ENCODE peak calls at places on chromosomes 11 and 22, in six cellular contexts. M is lower leg skin, W is tibial nerve, S is HCT116, Z is body of pancreas, J is heart left ventricle. B is an unnamed sample.

GRCh38 chr11:64356498-64357411 is 2.2 kb upstream of the RPS6KA4 start:
- DNase-seq in M (no peak), W (no peak), S (peak; percentile 80), Z (peak; percentile 63), J (no peak), B (peak; percentile 85)

GRCh38 chr22:32389685-32390084 is 22.4 kb downstream of the RTCB start:
- DNase-seq in M (no peak), W (no peak), S (no peak), Z (no peak), J (no peak), B (no peak)

GRCh38 chr22:48902983-48903650 is 924.6 kb downstream of the BRD1 start:
- DNase-seq in M (no peak), W (no peak), S (no peak), Z (no peak), J (peak; percentile 9), B (no peak)

GRCh38 chr11:3096909-3097395 is 39.7 kb upstream of the CARS1 start:
- DNase-seq in M (no peak), W (no peak), S (no peak), Z (no peak), J (no peak), B (no peak)

GRCh38 chr11:16846305-16846704 is 107.9 kb downstream of the C11orf58 start:
- DNase-seq in M (no peak), W (no peak), S (no peak), Z (no peak), J (no peak), B (no peak)

GRCh38 chr22:49664371-49664881 is 163.2 kb downstream of the BRD1 start:
- DNase-seq in M (no peak), W (no peak), S (no peak), Z (peak; percentile 5), J (no peak), B (no peak)

GRCh38 chr11:1338201-1339065 is 29.0 kb upstream of the TOLLIP start:
- DNase-seq in M (no peak), W (no peak), S (no peak), Z (no peak), J (peak; percentile 24), B (no peak)

GRCh38 chr11:47508595-47509555 is 44.1 kb downstream of the CELF1 start:
- DNase-seq in M (no peak), W (no peak), S (no peak), Z (peak; percentile 47), J (no peak), B (no peak)

GRCh38 chr11:123111465-123111864 is 49.5 kb upstream of the HSPA8 start:
- DNase-seq in M (no peak), W (no peak), S (peak; percentile 47), Z (no peak), J (no peak), B (peak; percentile 15)

GRCh38 chr11:77506857-77507256 is 33.0 kb upstream of the PAK1 start:
- DNase-seq in M (no peak), W (no peak), S (peak; percentile 3), Z (no peak), J (no peak), B (no peak)

GRCh38 chr22:32203181-32204105 is 1.4 kb downstream of the RFPL2 start:
- DNase-seq in M (no peak), W (no peak), S (no peak), Z (no peak), J (no peak), B (no peak)

GRCh38 chr11:114790910-114791309 is 112.6 kb downstream of the NXPE2 start:
- DNase-seq in M (no peak), W (no peak), S (no peak), Z (no peak), J (no peak), B (no peak)

GRCh38 chr11:12003329-12003728 is 5.1 kb downstream of the DKK3 start:
- DNase-seq in M (no peak), W (no peak), S (no peak), Z (no peak), J (no peak), B (no peak)

GRCh38 chr22:46054091-46054877 is 77.3 kb upstream of the WNT7B start:
- DNase-seq in M (peak; percentile 54), W (peak; percentile 58), S (no peak), Z (peak; percentile 62), J (peak; percentile 90), B (no peak)

GRCh38 chr22:45229181-45229580 is 11.5 kb downstream of the KIAA0930 start:
- DNase-seq in M (no peak), W (no peak), S (no peak), Z (no peak), J (no peak), B (no peak)

GRCh38 chr11:122138759-122139594 is 23.0 kb upstream of the BLID start:
- DNase-seq in M (no peak), W (no peak), S (no peak), Z (no peak), J (no peak), B (no peak)

GRCh38 chr11:123194308-123195181 is 503 bp downstream of the CLMP start:
- DNase-seq in M (no peak), W (no peak), S (no peak), Z (no peak), J (no peak), B (no peak)

GRCh38 chr11:16603245-16603644 is 135.2 kb upstream of the C11orf58 start:
- DNase-seq in M (no peak), W (no peak), S (no peak), Z (no peak), J (peak; percentile 50), B (no peak)

GRCh38 chr11:84795698-84796097 is 831.4 kb downstream of the DLG2 start:
- DNase-seq in M (no peak), W (no peak), S (no peak), Z (no peak), J (no peak), B (no peak)

GRCh38 chr11:47659273-47659672 is 16.9 kb upstream of the MTCH2 start:
- DNase-seq in M (no peak), W (no peak), S (no peak), Z (no peak), J (no peak), B (no peak)

GRCh38 chr11:69212121-69213110 is 56.7 kb downstream of the SMIM38 start:
- DNase-seq in M (no peak), W (no peak), S (no peak), Z (peak; percentile 7), J (no peak), B (no peak)

GRCh38 chr11:79088967-79089366 is 351.9 kb downstream of the TENM4 start:
- DNase-seq in M (no peak), W (no peak), S (no peak), Z (no peak), J (no peak), B (no peak)

GRCh38 chr22:40714514-40714966 is 35.3 kb downstream of the MCHR1 start:
- DNase-seq in M (no peak), W (no peak), S (no peak), Z (no peak), J (no peak), B (no peak)

GRCh38 chr11:68003846-68004550 is at the start of gene UNC93B1:
- DNase-seq in M (peak; percentile 86), W (peak; percentile 90), S (peak; percentile 67), Z (peak; percentile 91), J (peak; percentile 96), B (peak; percentile 87)
- TF ChIP-seq POLR2A in M (peak; percentile 11), W (peak; percentile 40), S (no peak), Z (peak; percentile 36), J (no peak), B (peak; percentile 69)

GRCh38 chr22:37686002-37686982 is at the start of gene NOL12:
- DNase-seq in M (peak; percentile 74), W (peak; percentile 43), S (peak; percentile 86), Z (peak; percentile 84), J (peak; percentile 83), B (peak; percentile 57)
- TF ChIP-seq POLR2A in M (no peak), W (no peak), S (peak; percentile 44), Z (no peak), J (no peak), B (no peak)

DNA sequence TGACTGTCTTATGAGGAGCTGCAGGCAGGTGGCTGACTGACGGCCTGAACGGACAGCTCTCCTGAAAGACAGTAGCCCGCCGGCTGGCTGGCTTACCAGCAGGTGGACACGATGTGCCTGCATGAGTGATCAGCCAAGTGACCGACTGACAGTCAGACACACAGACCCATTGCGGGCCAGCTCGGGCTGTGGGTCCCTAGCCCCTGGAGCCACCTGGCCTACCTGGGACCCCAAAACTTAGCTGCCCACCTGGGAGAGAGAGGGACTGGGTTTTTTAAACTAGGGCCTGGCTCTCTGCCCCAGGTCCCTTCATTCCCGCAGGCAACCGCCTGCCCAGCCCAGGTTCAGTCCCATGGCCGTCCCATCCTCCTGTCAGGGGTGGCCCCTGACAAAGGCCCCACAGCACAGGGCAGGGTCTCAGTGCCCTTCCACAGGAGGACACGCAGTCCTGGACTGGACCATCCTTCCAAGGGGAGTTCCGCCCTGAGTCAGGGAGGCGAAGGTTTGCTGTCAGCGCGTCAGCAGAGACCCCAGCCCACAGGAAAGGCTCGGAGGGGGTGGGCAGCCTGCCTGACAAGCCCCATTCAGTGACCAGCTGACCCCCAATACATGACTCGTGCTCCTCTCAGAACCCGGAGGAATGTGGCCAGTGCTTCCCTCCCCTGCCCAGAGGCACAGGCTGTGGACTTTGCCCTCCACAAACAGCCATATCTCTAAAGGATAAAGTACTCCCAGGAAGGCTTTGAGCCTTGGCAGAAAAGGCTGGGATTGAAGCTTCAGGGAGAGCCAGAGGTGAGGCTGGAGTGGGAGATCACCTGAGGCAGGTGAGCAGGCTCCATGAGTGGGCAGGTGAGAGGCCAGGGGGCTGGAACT is 8.4 kb downstream of the SLCO2B1 start:
- DNase-seq in M (no peak), W (no peak), S (no peak), Z (peak; percentile 67), J (no peak), B (no peak)
- TF ChIP-seq POLR2A in M (no peak), W (no peak), S (no peak), Z (no peak), J (no peak), B (no peak)

GRCh38 chr11:57567512-57568329 is at the start of gene UBE2L6:
- DNase-seq in M (peak; percentile 33), W (peak; percentile 75), S (no peak), Z (peak; percentile 80), J (peak; percentile 86), B (peak; percentile 80)

GRCh38 chr11:57567210-57567511 is 311 bp downstream of the UBE2L6 start:
- DNase-seq in M (no peak), W (no peak), S (no peak), Z (no peak), J (no peak), B (no peak)

GRCh38 chr11:57568330-57568766 is 876 bp upstream of the UBE2L6 start:
- DNase-seq in M (peak; percentile 79), W (no peak), S (peak; percentile 56), Z (no peak), J (no peak), B (no peak)

GRCh38 chr11:57566035-57566504 is 1.4 kb downstream of the UBE2L6 start:
- DNase-seq in M (peak; percentile 26), W (no peak), S (no peak), Z (no peak), J (no peak), B (no peak)

DNA sequence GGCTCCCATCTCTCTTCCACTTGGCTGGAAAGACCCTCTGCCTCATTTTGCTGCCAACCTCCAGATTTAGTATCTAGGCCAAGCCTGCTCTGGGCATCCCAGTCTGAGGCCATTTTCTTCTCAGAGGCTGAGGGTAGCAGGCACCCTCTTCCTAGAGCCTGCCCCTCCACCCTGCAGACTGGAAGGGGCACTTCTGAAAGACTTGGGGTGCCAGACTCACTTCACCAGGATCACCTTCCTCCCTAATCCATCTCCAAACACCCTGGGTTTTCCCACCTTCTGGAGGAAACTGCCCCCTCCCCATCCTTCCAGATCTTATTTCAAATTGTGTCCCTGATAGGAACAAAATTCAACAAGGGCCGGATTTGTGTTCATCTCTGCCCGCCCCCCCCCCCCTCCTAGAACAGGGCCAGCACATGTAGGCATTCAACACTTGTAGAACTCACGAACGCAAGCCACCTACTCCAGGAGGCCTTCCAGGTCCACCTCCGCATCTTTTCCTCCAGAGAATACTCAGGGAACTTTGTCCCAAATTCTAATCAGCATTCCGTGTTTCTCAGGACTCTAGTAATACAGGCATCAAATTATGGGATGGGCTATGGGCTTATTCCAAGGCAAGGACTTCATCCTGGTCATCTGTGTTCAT is 785 bp downstream of the UBE2L6 start:
- DNase-seq in M (no peak), W (no peak), S (no peak), Z (no peak), J (no peak), B (no peak)
- TF ChIP-seq POLR2A in M (no peak), W (no peak), S (no peak), Z (no peak), J (no peak), B (no peak)